ENCODE peak calls at places on chromosomes 5 and 9, in seven cellular contexts. F, A, B, K, W, D and C are unnamed samples.
A peak's percentile ranks its signal among the peaks of the same experiment; 100 is the strongest.

GRCh38 chr5:179315356-179315890 is 29.8 kb downstream of the ADAMTS2 start:
- DNase-seq in F (no peak), A (no peak), B (no peak), K (peak; percentile 20), W (no peak), D (no peak), C (no peak)

GRCh38 chr5:34480810-34481528 is 175.2 kb upstream of the RAI14 start:
- DNase-seq in F (no peak), A (no peak), B (no peak), K (no peak), W (no peak), D (no peak), C (no peak)

GRCh38 chr9:87685431-87685830 is 40.5 kb upstream of the CTSL start:
- DNase-seq in F (no peak), A (no peak), B (peak; percentile 67), K (no peak), W (no peak), D (no peak), C (no peak)

GRCh38 chr5:80055491-80056170 is 20.5 kb downstream of the THBS4 start:
- DNase-seq in F (no peak), A (no peak), B (no peak), K (no peak), W (peak; percentile 12), D (no peak), C (peak; percentile 32)

GRCh38 chr9:72305102-72305546 is 59.9 kb downstream of the ZFAND5 start:
- DNase-seq in F (peak; percentile 22), A (peak; percentile 85), B (peak; percentile 92), K (peak; percentile 72), W (peak; percentile 90), D (no peak), C (no peak)

GRCh38 chr9:119736478-119737454 is 367.5 kb upstream of the BRINP1 start:
- DNase-seq in F (peak; percentile 53), A (no peak), B (no peak), K (no peak), W (no peak), D (no peak), C (no peak)

GRCh38 chr9:99169982-99170761 is 51.6 kb downstream of the ALG2 start:
- DNase-seq in F (peak; percentile 64), A (no peak), B (no peak), K (no peak), W (no peak), D (no peak), C (no peak)

GRCh38 chr9:129696803-129697110 is 31.3 kb downstream of the PRRX2 start:
- DNase-seq in F (no peak), A (no peak), B (no peak), K (no peak), W (no peak), D (no peak), C (no peak)

GRCh38 chr9:72533322-72533721 is 11.9 kb downstream of the TMC1 start:
- DNase-seq in F (no peak), A (no peak), B (peak; percentile 49), K (no peak), W (no peak), D (no peak), C (no peak)

GRCh38 chr5:129915415-129915814 is 11.2 kb downstream of the CHSY3 start:
- DNase-seq in F (no peak), A (no peak), B (no peak), K (no peak), W (no peak), D (no peak), C (no peak)

GRCh38 chr5:78050888-78051287 is 243.6 kb downstream of the AP3B1 start:
- DNase-seq in F (no peak), A (no peak), B (peak; percentile 80), K (no peak), W (no peak), D (no peak), C (no peak)

GRCh38 chr9:137711678-137712105 is 92.9 kb downstream of the EHMT1 start:
- DNase-seq in F (no peak), A (no peak), B (no peak), K (no peak), W (no peak), D (no peak), C (no peak)

GRCh38 chr9:130017035-130017909 is 25.7 kb downstream of the FNBP1 start:
- DNase-seq in F (no peak), A (no peak), B (peak; percentile 27), K (no peak), W (no peak), D (no peak), C (no peak)

GRCh38 chr9:19119241-19119640 is 8.1 kb downstream of the PLIN2 start:
- DNase-seq in F (no peak), A (no peak), B (no peak), K (no peak), W (no peak), D (no peak), C (no peak)

GRCh38 chr5:151684690-151685361 is 1.9 kb downstream of the SPARC start:
- DNase-seq in F (peak; percentile 56), A (no peak), B (peak; percentile 97), K (peak; percentile 74), W (peak; percentile 87), D (no peak), C (peak; percentile 90)

GRCh38 chr5:66647146-66647856 is 51.1 kb downstream of the MAST4 start:
- DNase-seq in F (no peak), A (no peak), B (no peak), K (no peak), W (no peak), D (no peak), C (no peak)

GRCh38 chr5:27906911-27907590 is 868.7 kb upstream of the CDH9 start:
- DNase-seq in F (no peak), A (no peak), B (no peak), K (no peak), W (no peak), D (no peak), C (no peak)

GRCh38 chr5:133738271-133738670 is 125.9 kb upstream of the FSTL4 start:
- DNase-seq in F (no peak), A (no peak), B (no peak), K (no peak), W (no peak), D (no peak), C (peak; percentile 49)

GRCh38 chr5:39523821-39524220 is 99.0 kb upstream of the DAB2 start:
- DNase-seq in F (no peak), A (no peak), B (peak; percentile 84), K (no peak), W (no peak), D (no peak), C (no peak)

GRCh38 chr5:41908374-41909079 is 4.4 kb downstream of the RIMOC1 start:
- DNase-seq in F (no peak), A (no peak), B (peak; percentile 80), K (no peak), W (no peak), D (no peak), C (no peak)

GRCh38 chr5:61496406-61497307 is 164.6 kb downstream of the ZSWIM6 start:
- DNase-seq in F (no peak), A (no peak), B (no peak), K (no peak), W (no peak), D (no peak), C (no peak)

GRCh38 chr9:117714282-117714681 is 10.1 kb downstream of the TLR4 start:
- DNase-seq in F (no peak), A (no peak), B (no peak), K (no peak), W (no peak), D (no peak), C (no peak)

GRCh38 chr5:65355301-65355700 is 126.4 kb downstream of the ADAMTS6 start:
- DNase-seq in F (no peak), A (no peak), B (peak; percentile 4), K (no peak), W (no peak), D (no peak), C (no peak)

DNA sequence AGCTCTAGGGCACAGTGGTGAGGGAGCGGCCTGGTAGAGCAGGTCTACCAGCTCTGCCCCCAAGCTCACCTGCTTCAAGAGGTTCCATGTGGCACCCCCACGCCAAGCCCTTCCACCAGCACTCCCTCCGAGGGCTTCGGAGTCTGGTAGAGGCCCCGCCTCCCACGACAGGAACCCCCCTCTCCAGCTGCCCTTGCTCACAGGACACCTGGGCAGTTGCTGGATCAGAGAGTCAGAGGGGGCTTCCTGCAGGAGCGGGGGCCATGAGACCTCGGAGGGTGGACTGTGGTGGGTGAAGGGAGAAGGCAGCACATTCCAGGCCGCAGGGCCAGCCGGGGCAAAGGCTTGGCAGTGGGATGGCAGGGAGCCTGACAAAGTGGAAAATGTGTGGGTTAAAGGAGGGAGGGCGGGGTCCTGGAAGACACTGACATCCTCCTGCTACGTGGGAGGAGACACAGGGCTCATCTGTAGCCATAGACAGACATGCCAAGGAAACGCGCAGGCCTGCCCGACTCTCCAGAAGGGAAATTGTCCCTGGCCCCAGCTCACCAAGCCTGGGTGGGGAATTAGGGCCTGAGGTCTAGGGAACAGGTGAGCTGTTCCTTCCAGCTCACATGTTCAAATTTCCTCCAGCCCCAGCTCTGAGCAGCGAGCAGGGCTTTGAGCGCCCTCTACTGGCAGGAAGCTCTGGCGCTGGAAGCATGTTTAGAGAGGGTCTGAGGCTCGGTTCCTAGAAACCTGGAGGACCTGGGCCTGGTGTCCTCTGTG is 74.2 kb downstream of the NTNG2 start:
- DNase-seq in F (peak; percentile 90), A (peak; percentile 87), B (peak; percentile 56), K (peak; percentile 83), W (no peak), D (peak; percentile 46), C (peak; percentile 91)
- TF ChIP-seq CTCF in F (peak; percentile 95), A (peak; percentile 91), B (peak; percentile 94), K (peak; percentile 67), W (peak; percentile 86), D (peak; percentile 89), C (peak; percentile 98)

DNA sequence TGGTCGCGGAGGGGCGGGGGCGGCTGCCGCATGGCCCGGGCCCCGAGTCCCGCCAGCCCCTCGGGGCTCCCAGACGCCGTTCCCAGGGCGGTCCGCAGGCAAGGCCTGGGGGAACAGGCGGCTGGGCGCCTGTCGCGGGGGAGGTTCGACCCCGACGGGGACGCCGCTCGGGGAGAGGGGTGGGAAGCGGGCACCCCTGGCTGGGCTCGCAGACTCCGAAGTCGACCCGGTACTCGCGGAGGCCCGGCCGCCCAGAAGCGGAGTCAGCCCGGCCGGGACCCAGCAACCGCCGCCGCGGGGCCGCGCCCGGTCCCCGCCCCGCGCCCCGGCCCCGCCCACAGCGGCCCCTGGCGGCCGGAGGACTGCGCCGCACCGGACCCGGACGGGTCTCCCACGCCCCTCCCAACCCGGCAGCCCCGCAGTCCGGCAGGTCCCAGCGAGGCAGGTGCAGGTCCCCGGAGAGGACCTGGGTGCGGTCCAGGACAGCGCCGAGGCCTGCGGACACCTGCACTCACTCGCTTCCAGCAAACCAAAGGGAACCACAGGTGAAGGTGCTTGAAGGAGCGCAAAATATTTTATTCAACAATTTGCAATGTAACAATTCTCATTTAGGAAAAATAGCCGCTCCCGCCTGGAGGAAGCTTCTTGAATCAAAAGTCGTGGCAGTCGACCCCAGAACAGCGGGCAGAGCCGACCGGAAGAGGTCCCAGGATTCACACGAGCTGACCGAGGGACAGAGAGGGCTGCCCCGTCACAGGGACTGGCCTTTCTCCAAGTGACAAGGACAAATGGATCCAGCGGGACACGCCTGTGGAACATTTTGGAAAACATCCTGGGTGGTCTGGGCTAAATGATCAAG is at the start of gene INPP5E:
- DNase-seq in F (peak; percentile 94), A (peak; percentile 82), B (peak; percentile 56), K (peak; percentile 81), W (peak; percentile 77), D (peak; percentile 38), C (peak; percentile 96)
- TF ChIP-seq CTCF in F (peak; percentile 45), A (peak; percentile 90), B (peak; percentile 67), K (peak; percentile 70), W (peak; percentile 72), D (peak; percentile 88), C (peak; percentile 69)

GRCh38 chr5:95959964-95960801 is 1.5 kb downstream of the ELL2 start:
- DNase-seq in F (peak; percentile 4), A (no peak), B (peak; percentile 34), K (no peak), W (peak; percentile 77), D (no peak), C (no peak)
- TF ChIP-seq CTCF in F (no peak), A (no peak), B (peak; percentile 11), K (no peak), W (no peak), D (no peak), C (peak; percentile 29)

GRCh38 chr5:36398137-36398536 is 96.4 kb upstream of the RANBP3L start:
- DNase-seq in F (no peak), A (no peak), B (peak; percentile 17), K (no peak), W (no peak), D (no peak), C (no peak)
- TF ChIP-seq CTCF in F (peak; percentile 38), A (no peak), B (peak; percentile 17), K (peak; percentile 40), W (no peak), D (peak; percentile 13), C (peak; percentile 55)